ENCODE peak calls at places on chromosomes 4 and X, in seven cellular contexts. P, G, J, E, R, Q and C are unnamed samples.

GRCh38 chr4:166421556-166422156 is 548.6 kb downstream of the TLL1 start:
- DNase-seq in P (peak; percentile 23), G (no peak), J (no peak), E (no peak), R (no peak), Q (no peak), C (no peak)

GRCh38 chr4:24910504-24910903 is 2.3 kb downstream of the CCDC149 start:
- DNase-seq in P (peak; percentile 47), G (no peak), J (no peak), E (no peak), R (no peak), Q (no peak), C (no peak)

GRCh38 chr4:117134386-117134785 is 49.0 kb upstream of the TRAM1L1 start:
- DNase-seq in P (peak; percentile 79), G (peak; percentile 53), J (peak; percentile 37), E (no peak), R (no peak), Q (no peak), C (peak; percentile 87)

GRCh38 chr4:86582453-86582852 is 11.7 kb upstream of the PTPN13 start:
- DNase-seq in P (peak; percentile 11), G (no peak), J (no peak), E (no peak), R (no peak), Q (no peak), C (peak; percentile 69)

GRCh38 chr4:133498149-133498548 is 349.1 kb downstream of the PCDH10 start:
- DNase-seq in P (peak; percentile 3), G (no peak), J (no peak), E (no peak), R (no peak), Q (no peak), C (no peak)

GRCh38 chrX:155068165-155068564 is 2.8 kb downstream of the CMC4 start:
- DNase-seq in P (peak; percentile 79), G (no peak), J (no peak), E (no peak), R (no peak), Q (no peak), C (no peak)

GRCh38 chr4:37675587-37676290 is 10.4 kb downstream of the RELL1 start:
- DNase-seq in P (no peak), G (no peak), J (no peak), E (no peak), R (no peak), Q (no peak), C (peak; percentile 10)

GRCh38 chr4:8463811-8464210 is 23.2 kb downstream of the TRMT44 start:
- DNase-seq in P (no peak), G (no peak), J (no peak), E (no peak), R (no peak), Q (no peak), C (no peak)

GRCh38 chr4:102717448-102718092 is 43.2 kb downstream of the MANBA start:
- DNase-seq in P (peak; percentile 68), G (no peak), J (no peak), E (no peak), R (no peak), Q (no peak), C (no peak)

GRCh38 chr4:26509681-26510333 is 19.5 kb upstream of the CCKAR start:
- DNase-seq in P (no peak), G (no peak), J (no peak), E (no peak), R (no peak), Q (no peak), C (no peak)

GRCh38 chr4:171532968-171533367 is 280.2 kb upstream of the GALNTL6 start:
- DNase-seq in P (no peak), G (no peak), J (no peak), E (no peak), R (no peak), Q (no peak), C (no peak)

GRCh38 chr4:147958459-147959065 is 226.7 kb downstream of the ARHGAP10 start:
- DNase-seq in P (no peak), G (no peak), J (no peak), E (no peak), R (no peak), Q (no peak), C (no peak)

GRCh38 chr4:56757821-56758400 is 63.6 kb downstream of the SPINK2 start:
- DNase-seq in P (peak; percentile 97), G (no peak), J (no peak), E (no peak), R (peak; percentile 63), Q (no peak), C (peak; percentile 33)

GRCh38 chr4:109977854-109978501 is 65.3 kb downstream of the EGF start:
- DNase-seq in P (no peak), G (peak; percentile 52), J (peak; percentile 20), E (no peak), R (no peak), Q (peak; percentile 19), C (peak; percentile 68)

GRCh38 chr4:2793578-2793919 is 664 bp downstream of the SH3BP2 start:
- DNase-seq in P (no peak), G (peak; percentile 8), J (no peak), E (peak; percentile 89), R (no peak), Q (no peak), C (peak; percentile 58)